ENCODE peak calls at places on chromosome 5, in four cellular contexts. O, H, Z and B are unnamed samples.
A peak's percentile ranks its signal among the peaks of the same experiment; 100 is the strongest.

GRCh38 chr5:53405396-53405795 is 75.0 kb upstream of the FST start:
- DNase-seq in H (no peak), O (no peak), Z (no peak), B (no peak)

GRCh38 chr5:139565411-139566305 is 4.5 kb downstream of the UBE2D2 start:
- DNase-seq in Z (no peak), H (no peak), O (no peak), B (no peak)

GRCh38 chr5:111834926-111835599 is 78.1 kb upstream of the NREP start:
- DNase-seq in Z (no peak), H (no peak), O (no peak), B (no peak)

GRCh38 chr5:157955541-157956172 is 96.7 kb upstream of the CLINT1 start:
- DNase-seq in H (no peak), O (no peak), Z (no peak), B (no peak)

GRCh38 chr5:169875091-169875727 is 105.1 kb downstream of the INSYN2B start:
- DNase-seq in H (no peak), Z (no peak), O (no peak), B (no peak)

GRCh38 chr5:113663879-113664278 is 150.4 kb downstream of the YTHDC2 start:
- DNase-seq in Z (peak; percentile 45), O (peak; percentile 51), H (no peak), B (peak; percentile 4)

GRCh38 chr5:159695741-159696294 is 220.5 kb upstream of the ADRA1B start:
- DNase-seq in H (no peak), Z (no peak), O (no peak), B (no peak)

GRCh38 chr5:132022737-132023136 is 11.3 kb upstream of the ACSL6 start:
- DNase-seq in H (peak; percentile 35), Z (no peak), O (no peak), B (no peak)

GRCh38 chr5:132561601-132562000 is 4.8 kb downstream of the RAD50 start:
- DNase-seq in H (no peak), O (no peak), Z (no peak), B (no peak)

GRCh38 chr5:124742983-124743533 is 3.4 kb downstream of the ZNF608 start:
- DNase-seq in O (peak; percentile 81), H (no peak), Z (peak; percentile 24), B (no peak)

GRCh38 chr5:175862131-175863012 is 9.0 kb upstream of the CPLX2 start:
- DNase-seq in Z (peak; percentile 73), H (no peak), O (no peak), B (no peak)

GRCh38 chr5:6845856-6846255 is 132.6 kb downstream of the TENT4A start:
- DNase-seq in Z (no peak), O (no peak), H (no peak), B (no peak)

GRCh38 chr5:171622010-171622409 is 163.6 kb upstream of the SMIM23 start:
- DNase-seq in H (no peak), O (no peak), Z (no peak), B (no peak)

GRCh38 chr5:107455111-107455544 is 215.6 kb downstream of the EFNA5 start:
- DNase-seq in H (no peak), O (no peak), Z (no peak), B (no peak)

GRCh38 chr5:80125962-80126480 is 90.9 kb downstream of the THBS4 start:
- DNase-seq in O (peak; percentile 29), H (no peak), Z (no peak), B (no peak)

GRCh38 chr5:132102101-132102701 is 28.6 kb downstream of the CSF2 start:
- DNase-seq in O (no peak), Z (no peak), H (no peak), B (no peak)

GRCh38 chr5:68505917-68506860 is 290.6 kb downstream of the PIK3R1 start:
- DNase-seq in H (peak; percentile 13), Z (peak; percentile 54), O (peak; percentile 60), B (no peak)

GRCh38 chr5:152262667-152263066 is 142.4 kb downstream of the NMUR2 start:
- DNase-seq in O (no peak), H (no peak), Z (no peak), B (no peak)

GRCh38 chr5:143887302-143887638 is 75.3 kb downstream of the HMHB1 start:
- DNase-seq in H (no peak), Z (no peak), O (no peak), B (no peak)

GRCh38 chr5:172748341-172748843 is 22.6 kb downstream of the DUSP1 start:
- DNase-seq in O (no peak), H (no peak), Z (no peak), B (no peak)

GRCh38 chr5:137310051-137310730 is 188.9 kb downstream of the SPOCK1 start:
- DNase-seq in Z (no peak), H (no peak), O (no peak), B (peak; percentile 86)

GRCh38 chr5:161086456-161086855 is 234.4 kb upstream of the ATP10B start:
- DNase-seq in O (no peak), Z (no peak), H (no peak), B (no peak)

GRCh38 chr5:175681045-175681974 is 23.4 kb downstream of the HRH2 start:
- DNase-seq in O (no peak), H (no peak), Z (no peak), B (no peak)

GRCh38 chr5:133247145-133247709 is 195.4 kb downstream of the HSPA4 start:
- DNase-seq in H (peak; percentile 29), Z (no peak), O (no peak), B (no peak)

GRCh38 chr5:68288756-68289134 is 73.2 kb downstream of the PIK3R1 start:
- DNase-seq in Z (no peak), O (no peak), H (peak; percentile 27), B (no peak)

GRCh38 chr5:116038817-116039216 is 6.5 kb downstream of the ARL14EPL start:
- DNase-seq in H (no peak), Z (no peak), O (no peak), B (no peak)

DNA sequence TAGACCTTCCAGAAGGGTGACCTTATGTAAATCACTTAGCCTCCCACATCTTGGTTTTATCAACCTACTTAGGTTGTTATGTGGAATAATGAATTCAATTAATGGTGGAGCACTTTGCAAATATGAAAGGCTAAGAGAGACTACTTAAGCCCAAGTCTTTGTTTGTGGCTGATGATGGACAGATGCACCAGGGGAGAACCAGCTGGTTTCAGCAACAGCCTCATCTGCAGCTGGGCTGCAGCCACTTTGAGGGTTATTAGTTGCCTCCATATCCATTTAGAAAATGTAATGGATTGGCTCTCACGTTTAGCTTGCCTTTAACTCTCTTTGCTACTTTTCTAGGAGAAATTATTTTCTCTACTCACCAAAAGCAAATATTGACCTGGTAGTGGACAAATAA is 146.6 kb downstream of the ESM1 start:
- DNase-seq in H (no peak), O (no peak), Z (no peak), B (no peak)
- H3K4me1 ChIP-seq in H (no peaks in the 10 kb centered on the region), O (no peaks in the 10 kb centered on the region), Z (no peaks in the 10 kb centered on the region), B (no peaks in the 10 kb centered on the region)

GRCh38 chr5:38670066-38670465 is 113.6 kb upstream of the LIFR start:
- DNase-seq in H (no peak), O (no peak), Z (no peak), B (no peak)

GRCh38 chr5:38670878-38671277 is 114.4 kb upstream of the LIFR start:
- DNase-seq in Z (no peak), O (no peak), H (no peak), B (no peak)

GRCh38 chr5:38667499-38667776 is 111.0 kb upstream of the LIFR start:
- DNase-seq in H (no peak), Z (no peak), O (no peak), B (no peak)

GRCh38 chr5:38663276-38663675 is 106.8 kb upstream of the LIFR start:
- DNase-seq in H (no peak), O (no peak), Z (no peak), B (no peak)

GRCh38 chr5:38666668-38667498 is 110.4 kb upstream of the LIFR start:
- DNase-seq in O (peak; percentile 19), Z (peak; percentile 25), H (peak; percentile 58), B (no peak)
- TF ChIP-seq TCF7L2 in O (no peak), Z (no peak), H (no peak), B (no peak)

DNA sequence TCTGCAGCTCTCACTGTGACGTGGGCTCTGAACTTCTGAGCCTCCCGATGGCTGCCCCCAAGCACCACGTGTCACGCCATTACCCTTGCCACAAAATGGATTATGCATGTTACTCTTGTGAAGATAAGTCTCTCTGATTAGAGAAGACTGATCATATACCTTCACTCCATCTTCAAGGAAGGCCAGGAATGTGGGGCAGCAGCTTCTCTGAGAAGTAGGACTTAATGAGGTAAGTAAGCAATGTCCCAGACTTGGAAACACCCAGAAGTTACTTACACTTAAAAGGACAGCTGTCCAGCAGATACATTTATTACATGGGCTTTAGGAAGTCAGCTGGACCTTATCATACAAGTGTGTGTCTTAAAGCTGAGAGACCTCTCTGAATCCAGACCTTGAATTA is 155.0 kb downstream of the FGF1 start:
- DNase-seq in Z (no peak), H (no peak), O (no peak), B (no peak)
- H3K27ac ChIP-seq in Z (no peak overlapping the region), H (no peak overlapping the region), O (no peak overlapping the region), B (no peak overlapping the region)

DNA sequence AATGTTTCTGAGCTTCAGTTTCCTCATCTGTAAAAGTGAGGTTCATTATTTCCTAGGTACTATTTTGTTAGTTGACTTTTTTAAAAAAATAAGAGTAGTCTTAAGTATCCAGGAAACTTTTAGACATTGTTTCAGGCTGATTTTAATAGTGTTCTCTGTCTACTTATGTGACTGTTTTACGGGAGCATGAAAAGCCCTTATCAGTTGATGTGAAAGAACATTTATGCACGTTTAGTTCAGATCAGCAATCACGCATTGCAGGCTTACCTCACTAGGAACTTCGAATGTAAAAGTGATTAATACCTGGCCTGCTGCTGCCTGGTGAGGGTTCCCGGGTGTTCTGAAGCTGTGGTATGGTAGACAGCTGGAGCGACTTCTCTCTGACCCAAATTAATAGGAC is 8.1 kb downstream of the SNX18 start:
- DNase-seq in O (no peak), H (no peak), Z (no peak), B (no peak)
- H3K4me1 ChIP-seq in O (peaks cover 10% of the 10 kb centered on the region), H (peaks cover 4% of the 10 kb centered on the region), Z (peaks cover 9% of the 10 kb centered on the region), B (peaks cover 3% of the 10 kb centered on the region)

GRCh38 chr5:140806834-140807775 is at the start of gene PCDHA4:
- DNase-seq in H (peak; percentile 13), O (no peak), Z (peak; percentile 9), B (no peak)
- TF ChIP-seq TCF7L2 in H (no peak), O (no peak), Z (no peak), B (no peak)